ENCODE peak calls at places on chromosomes 3 and 15, in four cellular contexts. One of them, this sample, is unnamed.
A peak's percentile ranks its signal among the peaks of the same experiment; 100 is the strongest.

GRCh38 chr3:136584728-136585127 is 167.4 kb downstream of the STAG1 start:
- DNase-seq in B cell: no peak
- DNase-seq in brain microvascular endothelial cell: no peak
- DNase-seq in CD8-positive, alpha-beta T cell: no peak
- DNase-seq in this sample: no peak

GRCh38 chr3:115187149-115187757 is 40.2 kb upstream of the ZBTB20 start:
- DNase-seq in B cell: peak; percentile 63
- DNase-seq in brain microvascular endothelial cell: no peak
- DNase-seq in CD8-positive, alpha-beta T cell: no peak
- DNase-seq in this sample: no peak

GRCh38 chr15:24848050-24848449 is 106.7 kb upstream of the SNRPN start:
- DNase-seq in B cell: no peak
- DNase-seq in brain microvascular endothelial cell: peak; percentile 12
- DNase-seq in CD8-positive, alpha-beta T cell: no peak
- DNase-seq in this sample: no peak

GRCh38 chr3:169662215-169663070 is 1.1 kb downstream of the MECOM start:
- DNase-seq in B cell: peak; percentile 66
- DNase-seq in brain microvascular endothelial cell: peak; percentile 30
- DNase-seq in CD8-positive, alpha-beta T cell: peak; percentile 18
- DNase-seq in this sample: peak; percentile 29

GRCh38 chr15:63931556-63931955 is 97.8 kb upstream of the HERC1 start:
- DNase-seq in B cell: no peak
- DNase-seq in brain microvascular endothelial cell: no peak
- DNase-seq in CD8-positive, alpha-beta T cell: no peak
- DNase-seq in this sample: no peak

GRCh38 chr15:95429345-95429744 is 901.2 kb upstream of the NR2F2 start:
- DNase-seq in B cell: no peak
- DNase-seq in brain microvascular endothelial cell: no peak
- DNase-seq in CD8-positive, alpha-beta T cell: no peak
- DNase-seq in this sample: no peak

GRCh38 chr3:126208182-126208581 is 27.8 kb upstream of the ALDH1L1 start:
- DNase-seq in B cell: no peak
- DNase-seq in brain microvascular endothelial cell: peak; percentile 22
- DNase-seq in CD8-positive, alpha-beta T cell: no peak
- DNase-seq in this sample: no peak

GRCh38 chr3:151268267-151269235 is 9.8 kb downstream of the P2RY14 start:
- DNase-seq in B cell: peak; percentile 44
- DNase-seq in brain microvascular endothelial cell: no peak
- DNase-seq in CD8-positive, alpha-beta T cell: peak; percentile 30
- DNase-seq in this sample: no peak

GRCh38 chr3:53164911-53165310 is 3.9 kb downstream of the PRKCD start:
- DNase-seq in B cell: no peak
- DNase-seq in brain microvascular endothelial cell: no peak
- DNase-seq in CD8-positive, alpha-beta T cell: no peak
- DNase-seq in this sample: no peak

GRCh38 chr3:53161345-53161819 is 373 bp downstream of the PRKCD start:
- DNase-seq in B cell: peak; percentile 51
- DNase-seq in brain microvascular endothelial cell: no peak
- DNase-seq in CD8-positive, alpha-beta T cell: no peak
- DNase-seq in this sample: no peak

GRCh38 chr3:53162672-53163458 is 1.9 kb downstream of the PRKCD start:
- DNase-seq in B cell: peak; percentile 75
- DNase-seq in brain microvascular endothelial cell: no peak
- DNase-seq in CD8-positive, alpha-beta T cell: peak; percentile 56
- DNase-seq in this sample: peak; percentile 70

GRCh38 chr3:53161820-53162671 is 1.0 kb downstream of the PRKCD start:
- DNase-seq in B cell: peak; percentile 80
- DNase-seq in brain microvascular endothelial cell: no peak
- DNase-seq in CD8-positive, alpha-beta T cell: peak; percentile 26
- DNase-seq in this sample: peak; percentile 31

GRCh38 chr3:53163459-53164387 is 2.7 kb downstream of the PRKCD start:
- DNase-seq in B cell: no peak
- DNase-seq in brain microvascular endothelial cell: no peak
- DNase-seq in CD8-positive, alpha-beta T cell: no peak
- DNase-seq in this sample: peak; percentile 24
- TF ChIP-seq CTCF in B cell: no peak
- TF ChIP-seq CTCF in brain microvascular endothelial cell: no peak
- TF ChIP-seq CTCF in CD8-positive, alpha-beta T cell: no peak
- TF ChIP-seq CTCF in this sample: no peak

GRCh38 chr3:171783626-171784025 is 26.7 kb downstream of the PLD1 start:
- DNase-seq in B cell: no peak
- DNase-seq in brain microvascular endothelial cell: no peak
- DNase-seq in CD8-positive, alpha-beta T cell: no peak
- DNase-seq in this sample: no peak
- TF ChIP-seq CTCF in B cell: no peak
- TF ChIP-seq CTCF in brain microvascular endothelial cell: no peak
- TF ChIP-seq CTCF in CD8-positive, alpha-beta T cell: no peak
- TF ChIP-seq CTCF in this sample: no peak

GRCh38 chr15:60744826-60745225 is 265.9 kb upstream of the ICE2 start:
- DNase-seq in B cell: no peak
- DNase-seq in brain microvascular endothelial cell: no peak
- DNase-seq in CD8-positive, alpha-beta T cell: no peak
- DNase-seq in this sample: no peak

GRCh38 chr15:60740231-60740630 is 261.3 kb upstream of the ICE2 start:
- DNase-seq in B cell: no peak
- DNase-seq in brain microvascular endothelial cell: no peak
- DNase-seq in CD8-positive, alpha-beta T cell: no peak
- DNase-seq in this sample: no peak

GRCh38 chr15:60740787-60741354 is 261.9 kb upstream of the ICE2 start:
- DNase-seq in B cell: no peak
- DNase-seq in brain microvascular endothelial cell: no peak
- DNase-seq in CD8-positive, alpha-beta T cell: no peak
- DNase-seq in this sample: peak; percentile 20

GRCh38 chr15:60745469-60745971 is 266.6 kb upstream of the ICE2 start:
- DNase-seq in B cell: no peak
- DNase-seq in brain microvascular endothelial cell: peak; percentile 43
- DNase-seq in CD8-positive, alpha-beta T cell: no peak
- DNase-seq in this sample: no peak
- TF ChIP-seq CTCF in B cell: no peak
- TF ChIP-seq CTCF in brain microvascular endothelial cell: no peak
- TF ChIP-seq CTCF in CD8-positive, alpha-beta T cell: no peak
- TF ChIP-seq CTCF in this sample: no peak

GRCh38 chr3:4766263-4766662 is 213.0 kb upstream of the BHLHE40 start:
- DNase-seq in B cell: no peak
- DNase-seq in brain microvascular endothelial cell: no peak
- DNase-seq in CD8-positive, alpha-beta T cell: no peak
- DNase-seq in this sample: no peak
- TF ChIP-seq CTCF in B cell: no peak
- TF ChIP-seq CTCF in brain microvascular endothelial cell: no peak
- TF ChIP-seq CTCF in CD8-positive, alpha-beta T cell: no peak
- TF ChIP-seq CTCF in this sample: no peak

DNA sequence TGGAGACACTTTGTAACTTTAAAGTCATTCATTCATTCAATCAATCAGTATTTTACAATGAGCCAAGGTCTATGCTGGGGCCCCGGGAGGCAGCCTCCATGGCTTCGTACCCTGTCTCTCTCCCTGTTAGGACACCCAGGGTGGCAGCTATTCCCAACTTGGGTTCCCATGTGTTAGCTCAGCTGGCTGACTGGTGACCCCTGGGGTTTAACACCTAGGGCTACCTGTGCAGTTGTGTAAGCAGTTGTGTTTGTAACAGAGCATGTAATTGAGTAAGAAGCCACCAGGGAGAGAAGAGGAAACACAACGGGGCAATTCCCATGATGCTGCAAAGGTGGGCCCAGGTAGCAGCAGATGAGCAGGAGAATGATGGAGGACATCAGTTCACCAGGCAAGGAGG is 132.4 kb downstream of the ADAMTS9 start:
- DNase-seq in B cell: no peak
- DNase-seq in brain microvascular endothelial cell: no peak
- DNase-seq in CD8-positive, alpha-beta T cell: no peak
- DNase-seq in this sample: no peak
- TF ChIP-seq CTCF in B cell: no peak
- TF ChIP-seq CTCF in brain microvascular endothelial cell: no peak
- TF ChIP-seq CTCF in CD8-positive, alpha-beta T cell: no peak
- TF ChIP-seq CTCF in this sample: no peak

GRCh38 chr15:43872416-43873020 is 45.7 kb downstream of the WDR76 start:
- DNase-seq in B cell: peak; percentile 37
- DNase-seq in brain microvascular endothelial cell: peak; percentile 76
- DNase-seq in CD8-positive, alpha-beta T cell: no peak
- DNase-seq in this sample: no peak
- TF ChIP-seq CTCF in B cell: peak; percentile 40
- TF ChIP-seq CTCF in brain microvascular endothelial cell: peak; percentile 76
- TF ChIP-seq CTCF in CD8-positive, alpha-beta T cell: no peak
- TF ChIP-seq CTCF in this sample: no peak

DNA sequence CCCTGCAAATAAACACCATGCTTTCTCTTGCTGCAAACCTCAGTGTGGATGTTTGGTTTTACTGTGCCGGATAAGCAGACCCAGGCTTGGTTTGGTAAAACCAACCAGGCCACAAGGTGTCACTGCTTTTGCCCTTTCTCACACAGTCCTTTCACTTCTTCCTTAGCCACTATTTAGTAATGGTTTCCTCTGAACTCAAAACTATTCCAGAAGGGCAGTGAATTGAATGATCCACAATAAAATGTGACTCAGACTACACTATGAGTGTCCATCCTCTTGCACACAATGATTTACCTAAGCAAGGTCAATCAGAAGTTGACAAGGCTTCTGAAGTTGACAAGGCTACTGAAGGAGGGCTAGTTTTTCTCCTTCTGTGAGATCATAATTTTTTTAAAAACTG is 552.4 kb upstream of the CCDC54 start:
- DNase-seq in B cell: peak; percentile 3
- DNase-seq in brain microvascular endothelial cell: peak; percentile 63
- DNase-seq in CD8-positive, alpha-beta T cell: no peak
- DNase-seq in this sample: no peak
- TF ChIP-seq CTCF in B cell: no peak
- TF ChIP-seq CTCF in brain microvascular endothelial cell: peak; percentile 67
- TF ChIP-seq CTCF in CD8-positive, alpha-beta T cell: no peak
- TF ChIP-seq CTCF in this sample: no peak

GRCh38 chr3:144362126-144362525 is 390.5 kb downstream of the DIPK2A start:
- DNase-seq in B cell: no peak
- DNase-seq in brain microvascular endothelial cell: peak; percentile 46
- DNase-seq in CD8-positive, alpha-beta T cell: no peak
- DNase-seq in this sample: no peak
- TF ChIP-seq CTCF in B cell: no peak
- TF ChIP-seq CTCF in brain microvascular endothelial cell: no peak
- TF ChIP-seq CTCF in CD8-positive, alpha-beta T cell: no peak
- TF ChIP-seq CTCF in this sample: no peak

GRCh38 chr3:51391075-51391565 is at the start of gene RBM15B:
- DNase-seq in B cell: peak; percentile 98
- DNase-seq in brain microvascular endothelial cell: peak; percentile 96
- DNase-seq in CD8-positive, alpha-beta T cell: peak; percentile 96
- DNase-seq in this sample: peak; percentile 97
- TF ChIP-seq CTCF in B cell: peak; percentile 87
- TF ChIP-seq CTCF in brain microvascular endothelial cell: no peak
- TF ChIP-seq CTCF in CD8-positive, alpha-beta T cell: peak; percentile 70
- TF ChIP-seq CTCF in this sample: peak; percentile 82